ENCODE peak calls at places on chromosome 22, in ten cellular contexts. I is activated CD4-positive, CD25-positive, alpha-beta regulatory T cell; N is activated naive CD8-positive, alpha-beta T cell treated with anti-CD3 and anti-CD28 coated beads, Interleukin-2, amount 50 U/mL, for 24 hours; Q is DMS 273 treated with DMSO at 0.1 percent for 48 hours; G is SK-N-DZ; E is stimulated activated CD8-positive, alpha-beta memory T cell treated with anti-CD3 and anti-CD28 coated beads, Interleukin-15, amount 100 ng/mL, for 4 hours; M is effector memory CD4-positive, alpha-beta T cell; Y is AG09309; S is HFF-Myc; L is GM12865. A is an unnamed sample.

GRCh38 chr22:29269731-29270474 is 1.8 kb downstream of the EWSR1 start:
- DNase-seq in I (no peak), N (peak; percentile 13), Q (no peak), G (no peak), E (no peak), M (no peak), Y (no peak), S (no peak), L (peak; percentile 24), A (no peak)

GRCh38 chr22:25051983-25052710 is 99.6 kb downstream of the KIAA1671 start:
- DNase-seq in I (no peak), N (no peak), Q (peak; percentile 54), G (no peak), E (no peak), M (no peak), Y (no peak), S (no peak), L (no peak), A (no peak)

GRCh38 chr22:50398698-50399648 is 55.8 kb downstream of the PPP6R2 start:
- DNase-seq in I (no peak), N (no peak), Q (no peak), G (no peak), E (no peak), M (no peak), Y (no peak), S (no peak), L (no peak), A (no peak)

GRCh38 chr22:47484960-47485571 is 722.6 kb downstream of the TBC1D22A start:
- DNase-seq in I (no peak), N (no peak), Q (no peak), G (no peak), E (no peak), M (no peak), Y (no peak), S (no peak), L (no peak), A (no peak)

GRCh38 chr22:44971651-44972362 is 38.0 kb downstream of the PHF21B start:
- DNase-seq in I (no peak), N (no peak), Q (no peak), G (no peak), E (no peak), M (no peak), Y (no peak), S (no peak), L (no peak), A (no peak)

GRCh38 chr22:26479043-26479791 is 4.4 kb downstream of the HPS4 start:
- DNase-seq in I (no peak), N (no peak), Q (peak; percentile 43), G (no peak), E (no peak), M (no peak), Y (no peak), S (no peak), L (peak; percentile 30), A (no peak)

GRCh38 chr22:20076627-20077172 is 3.3 kb upstream of the DGCR8 start:
- DNase-seq in I (no peak), N (no peak), Q (no peak), G (no peak), E (no peak), M (no peak), Y (no peak), S (no peak), L (no peak), A (no peak)

GRCh38 chr22:44889233-44889878 is 120.4 kb downstream of the PHF21B start:
- DNase-seq in I (no peak), N (no peak), Q (no peak), G (no peak), E (no peak), M (no peak), Y (no peak), S (peak; percentile 6), L (peak; percentile 11), A (no peak)

GRCh38 chr22:25899566-25899965 is 157.6 kb downstream of the MYO18B start:
- DNase-seq in I (no peak), N (no peak), Q (no peak), G (no peak), E (no peak), M (no peak), Y (no peak), S (no peak), L (no peak), A (no peak)

GRCh38 chr22:34414467-34415440 is 494.5 kb upstream of the LARGE1 start:
- DNase-seq in I (no peak), N (peak; percentile 28), Q (peak; percentile 14), G (peak; percentile 66), E (no peak), M (no peak), Y (no peak), S (peak; percentile 3), L (peak; percentile 88), A (no peak)

GRCh38 chr22:47053865-47054185 is 291.4 kb downstream of the TBC1D22A start:
- DNase-seq in I (no peak), N (no peak), Q (no peak), G (no peak), E (no peak), M (no peak), Y (no peak), S (no peak), L (no peak), A (no peak)

GRCh38 chr22:46453006-46453828 is 84.2 kb downstream of the CELSR1 start:
- DNase-seq in I (no peak), N (no peak), Q (no peak), G (no peak), E (no peak), M (no peak), Y (no peak), S (no peak), L (no peak), A (no peak)